ENCODE peak calls at places on chromosomes 16 and 17, in five cellular contexts. V is dorsolateral prefrontal cortex, Y is A673, E is ascending aorta, F is mucosa of descending colon. N is an unnamed sample.
A peak's percentile ranks its signal among the peaks of the same experiment; 100 is the strongest.

GRCh38 chr17:79968116-79968515 is 67.6 kb downstream of the TBC1D16 start:
- DNase-seq in V (no peak), Y (peak; percentile 42), E (no peak), F (peak; percentile 3), N (no peak)

GRCh38 chr16:73616186-73616585 is 568.3 kb upstream of the ZFHX3 start:
- DNase-seq in V (no peak), Y (no peak), E (no peak), F (no peak), N (no peak)

GRCh38 chr17:7988750-7989178 is 13.7 kb upstream of the GUCY2D start:
- DNase-seq in V (no peak), Y (peak; percentile 90), E (no peak), F (no peak), N (no peak)

GRCh38 chr17:81512984-81513668 is 527 bp upstream of the ACTG1 start:
- DNase-seq in V (no peak), Y (peak; percentile 83), E (no peak), F (peak; percentile 85), N (no peak)

GRCh38 chr17:46979023-46979870 is at the start of gene RPRML:
- DNase-seq in V (peak; percentile 46), Y (peak; percentile 40), E (no peak), F (peak; percentile 48), N (no peak)

GRCh38 chr17:9363440-9364350 is 211.9 kb downstream of the STX8 start:
- DNase-seq in V (no peak), Y (no peak), E (no peak), F (no peak), N (no peak)

GRCh38 chr16:57316390-57317017 is 32.0 kb upstream of the PLLP start:
- DNase-seq in V (no peak), Y (no peak), E (peak; percentile 60), F (no peak), N (peak; percentile 59)

GRCh38 chr17:82670661-82671060 is 22.4 kb upstream of the WDR45B start:
- DNase-seq in V (no peak), Y (no peak), E (no peak), F (peak; percentile 22), N (no peak)

GRCh38 chr17:48594412-48595106 is 980 bp upstream of the HOXB5 start:
- DNase-seq in V (no peak), Y (no peak), E (no peak), F (no peak), N (no peak)

GRCh38 chr17:48564200-48565023 is 13.7 kb downstream of the HOXB4 start:
- DNase-seq in V (no peak), Y (peak; percentile 76), E (no peak), F (no peak), N (no peak)

GRCh38 chr16:10564591-10564990 is 15.8 kb downstream of the EMP2 start:
- DNase-seq in V (no peak), Y (no peak), E (no peak), F (no peak), N (no peak)

GRCh38 chr17:44362964-44363612 is 565 bp downstream of the FAM171A2 start:
- DNase-seq in V (no peak), Y (peak; percentile 26), E (no peak), F (no peak), N (no peak)

GRCh38 chr16:89739383-89739782 is 18.0 kb downstream of the ZNF276 start:
- DNase-seq in V (no peak), Y (no peak), E (no peak), F (no peak), N (no peak)

GRCh38 chr17:66549312-66549705 is 246.9 kb downstream of the PRKCA start:
- DNase-seq in V (no peak), Y (no peak), E (no peak), F (no peak), N (no peak)

GRCh38 chr16:17468611-17469010 is 2.1 kb downstream of the XYLT1 start:
- DNase-seq in V (no peak), Y (no peak), E (no peak), F (no peak), N (no peak)
- H3K4me3 ChIP-seq in V (peak overlapping the region; percentile 76), Y (no peak overlapping the region), E (peak overlapping the region; percentile 92), F (no peak overlapping the region), N (peak overlapping the region; percentile 73)

GRCh38 chr16:67246081-67246944 is 968 bp downstream of the FHOD1 start:
- DNase-seq in V (peak; percentile 65), Y (peak; percentile 95), E (no peak), F (peak; percentile 95), N (peak; percentile 50)

GRCh38 chr16:67244387-67245188 is 2.7 kb downstream of the FHOD1 start:
- DNase-seq in V (no peak), Y (peak; percentile 95), E (peak; percentile 66), F (peak; percentile 67), N (peak; percentile 64)

GRCh38 chr16:67245189-67245585 is 2.1 kb downstream of the FHOD1 start:
- DNase-seq in V (no peak), Y (no peak), E (no peak), F (peak; percentile 27), N (no peak)

GRCh38 chr16:67246945-67247697 is at the start of gene FHOD1:
- DNase-seq in V (peak; percentile 96), Y (peak; percentile 98), E (peak; percentile 94), F (peak; percentile 100), N (peak; percentile 70)

GRCh38 chr16:67245674-67246080 is 1.6 kb downstream of the FHOD1 start:
- DNase-seq in V (no peak), Y (peak; percentile 62), E (no peak), F (no peak), N (no peak)
- TF ChIP-seq CTCF in V (no peak), Y (no peak), E (no peak), F (no peak), N (no peak)

GRCh38 chr16:85003723-85004586 is 7.4 kb downstream of the ZDHHC7 start:
- DNase-seq in V (no peak), Y (no peak), E (no peak), F (no peak), N (no peak)

GRCh38 chr16:85006639-85007038 is 4.7 kb downstream of the ZDHHC7 start:
- DNase-seq in V (no peak), Y (no peak), E (no peak), F (no peak), N (no peak)

GRCh38 chr16:85005278-85006069 is 5.9 kb downstream of the ZDHHC7 start:
- DNase-seq in V (no peak), Y (no peak), E (no peak), F (no peak), N (no peak)

GRCh38 chr16:85003076-85003475 is 8.3 kb downstream of the ZDHHC7 start:
- DNase-seq in V (no peak), Y (no peak), E (no peak), F (peak; percentile 37), N (no peak)

GRCh38 chr16:85004587-85005205 is 6.6 kb downstream of the ZDHHC7 start:
- DNase-seq in V (no peak), Y (no peak), E (no peak), F (no peak), N (peak; percentile 74)
- H3K4me3 ChIP-seq in V (no peak overlapping the region), Y (no peak overlapping the region), E (peak overlapping the region; percentile 44), F (no peak overlapping the region), N (no peak overlapping the region)

GRCh38 chr16:85111184-85111583 is 1.1 kb downstream of the CIBAR2 start:
- DNase-seq in V (no peak), Y (no peak), E (no peak), F (no peak), N (no peak)

GRCh38 chr16:85113168-85113733 is 979 bp upstream of the CIBAR2 start:
- DNase-seq in V (no peak), Y (no peak), E (no peak), F (no peak), N (no peak)

GRCh38 chr16:85112364-85112763 is at the start of gene CIBAR2:
- DNase-seq in V (no peak), Y (no peak), E (no peak), F (no peak), N (no peak)

GRCh38 chr16:85114909-85115567 is 2.8 kb upstream of the CIBAR2 start:
- DNase-seq in V (peak; percentile 81), Y (peak; percentile 83), E (no peak), F (peak; percentile 94), N (no peak)

DNA sequence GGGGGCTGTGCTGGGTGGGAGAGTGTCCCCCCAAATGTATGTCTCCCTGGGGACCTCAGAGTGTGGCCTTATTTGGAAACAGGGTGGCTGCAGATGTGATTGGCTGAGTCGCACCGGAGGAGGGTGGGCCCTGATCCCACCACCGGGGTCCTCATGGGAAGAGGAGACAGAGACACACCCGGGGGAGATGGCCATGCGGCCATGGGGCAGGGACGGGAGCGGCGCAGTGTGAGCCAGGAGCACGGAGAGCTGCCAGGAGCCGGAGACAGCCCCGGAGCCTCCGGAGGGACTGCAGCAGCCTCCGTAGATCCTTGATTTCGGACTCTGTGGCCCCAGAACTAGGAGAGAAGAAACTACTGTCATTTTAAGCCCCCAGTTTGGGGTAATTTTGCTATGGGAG is 1.6 kb upstream of the CIBAR2 start:
- DNase-seq in V (no peak), Y (no peak), E (no peak), F (no peak), N (no peak)
- TF ChIP-seq CTCF in V (no peak), Y (no peak), E (no peak), F (no peak), N (no peak)

GRCh38 chr17:3956558-3956957 is 7.7 kb downstream of the ATP2A3 start:
- DNase-seq in V (no peak), Y (no peak), E (no peak), F (no peak), N (no peak)
- H3K4me3 ChIP-seq in V (no peak overlapping the region), Y (no peak overlapping the region), E (no peak overlapping the region), F (no peak overlapping the region), N (no peak overlapping the region)

DNA sequence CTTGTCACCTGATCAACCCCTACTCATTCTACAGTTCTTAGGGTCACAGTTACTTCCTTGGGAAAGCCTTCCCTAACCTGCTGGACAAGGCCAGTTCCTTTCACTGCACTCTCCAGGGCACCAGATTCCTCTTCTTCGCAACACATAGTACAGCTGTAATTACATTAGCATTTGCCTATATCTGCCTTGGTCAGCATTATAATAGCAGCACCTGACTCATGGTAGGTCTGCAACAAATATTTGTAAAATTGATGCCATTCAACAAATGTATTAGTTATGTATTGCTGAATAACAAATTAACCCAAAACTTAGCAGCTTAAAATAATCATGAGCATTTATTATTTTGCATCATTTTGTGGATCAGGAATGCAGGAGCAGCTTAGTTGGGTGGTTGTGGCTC is 193.0 kb downstream of the IRX5 start:
- DNase-seq in V (no peak), Y (no peak), E (no peak), F (no peak), N (no peak)
- TF ChIP-seq CTCF in V (no peak), Y (no peak), E (no peak), F (no peak), N (no peak)

GRCh38 chr17:19002191-19002590 is 2.4 kb downstream of the FAM83G start:
- DNase-seq in V (no peak), Y (no peak), E (no peak), F (peak; percentile 32), N (no peak)
- H3K4me3 ChIP-seq in V (no peak overlapping the region), Y (no peak overlapping the region), E (no peak overlapping the region), F (no peak overlapping the region), N (peak overlapping the region; percentile 7)

DNA sequence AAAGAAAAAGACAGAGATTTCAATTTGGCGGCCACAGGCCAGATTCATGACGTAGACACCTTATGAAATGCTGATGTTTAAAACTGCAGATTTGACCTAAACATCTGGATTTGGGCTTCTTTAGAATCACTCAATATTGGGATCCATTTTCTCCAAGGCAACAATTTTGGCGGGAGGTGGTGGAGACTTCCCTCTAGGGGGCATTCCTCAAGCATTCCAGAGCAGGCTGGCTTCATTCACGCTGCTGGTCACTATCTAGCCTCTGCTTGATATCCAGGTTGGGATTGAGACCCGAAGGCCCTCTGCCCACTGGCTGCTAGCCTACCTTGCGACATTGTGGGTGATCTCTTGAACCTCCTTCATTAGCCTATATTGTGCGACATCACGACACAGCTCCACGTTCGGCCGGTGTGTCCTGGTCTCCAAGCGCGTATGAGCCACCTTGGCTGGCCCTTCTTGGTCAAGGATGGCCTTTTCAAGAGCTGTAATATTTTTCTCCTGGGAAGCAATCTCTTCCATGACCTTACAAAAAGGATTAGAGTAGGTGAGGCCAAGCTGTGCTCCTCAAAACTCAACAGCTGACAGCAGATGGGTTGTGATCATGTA is 24.5 kb downstream of the FBXO39 start:
- DNase-seq in V (no peak), Y (no peak), E (no peak), F (no peak), N (no peak)
- TF ChIP-seq CTCF in V (peak; percentile 17), Y (no peak), E (no peak), F (no peak), N (no peak)

N was measured in BJ.